ENCODE peak calls at places on chromosomes 4 and X, in six cellular contexts. G is stimulated activated CD4-positive, alpha-beta T cell treated with anti-CD3 and anti-CD28 coated beads, Interleukin-4, amount 100 ng/mL, for 4 hours; U is NCI-H2081; T is NCI-H146; Z is head of caudate nucleus; F is endothelial cell. K is an unnamed sample.

GRCh38 chr4:181528570-181529184 is 714.5 kb upstream of the TENM3 start:
- DNase-seq in G (no peak), U (peak), T (peak), Z (peak), F (peak), K (peak)

GRCh38 chrX:71253253-71254091 is 468 bp downstream of the ZMYM3 start:
- DNase-seq in G (peak), U (peak), T (peak), Z (no peak), F (peak), K (peak)

GRCh38 chr4:21470531-21470930 is 478.0 kb downstream of the KCNIP4 start:
- DNase-seq in G (no peak), U (peak), T (peak), Z (no peak), F (no peak), K (peak)

GRCh38 chrX:135543924-135544323 is 23.5 kb downstream of the INTS6L start:
- DNase-seq in G (no peak), U (no peak), T (no peak), Z (no peak), F (peak), K (no peak)

GRCh38 chr4:103786014-103786413 is 66.2 kb upstream of the TACR3 start:
- DNase-seq in G (no peak), U (peak), T (peak), Z (no peak), F (peak), K (no peak)

GRCh38 chr4:188175288-188175687 is 36.0 kb downstream of the TRIML1 start:
- DNase-seq in G (no peak), U (no peak), T (no peak), Z (no peak), F (no peak), K (no peak)

GRCh38 chr4:185737489-185738037 is 74.4 kb downstream of the SORBS2 start:
- DNase-seq in G (no peak), U (no peak), T (no peak), Z (no peak), F (no peak), K (no peak)

GRCh38 chr4:152094851-152095700 is 334.3 kb upstream of the GATB start:
- DNase-seq in G (no peak), U (peak), T (peak), Z (no peak), F (no peak), K (no peak)

GRCh38 chr4:26067035-26067434 is 153.0 kb downstream of the SMIM20 start:
- DNase-seq in G (no peak), U (peak), T (no peak), Z (no peak), F (no peak), K (no peak)

GRCh38 chrX:114615765-114616164 is 31.9 kb downstream of the HTR2C start:
- DNase-seq in G (no peak), U (no peak), T (no peak), Z (no peak), F (no peak), K (no peak)

GRCh38 chr4:140163029-140163810 is 9.2 kb upstream of the MAML3 start:
- DNase-seq in G (no peak), U (no peak), T (no peak), Z (no peak), F (no peak), K (peak)

GRCh38 chr4:5636766-5637670 is 71.3 kb downstream of the EVC2 start:
- DNase-seq in G (no peak), U (no peak), T (peak), Z (no peak), F (no peak), K (no peak)

K was measured in Daoy.